ENCODE peak calls at places on chromosomes 12 and 14, in five cellular contexts. V, G, D, I and Y are unnamed samples. For H3K9me3 and H3K4me1, the result is how much of the 10 kb centered on the place peaks cover.

GRCh38 chr12:127987199-127987901 is 279.6 kb upstream of the TMEM132C start:
- DNase-seq in V (peak), G (no peak), I (no peak), D (no peak), Y (no peak)

GRCh38 chr12:52591521-52591920 is 9.7 kb downstream of the KRT72 start:
- DNase-seq in I (no peak), G (no peak), D (no peak), V (no peak), Y (no peak)

GRCh38 chr12:106247731-106248176 is at the start of gene CKAP4:
- DNase-seq in V (peak), G (peak), I (peak), D (peak), Y (peak)

GRCh38 chr14:98187302-98187701 is 1084.7 kb downstream of the BCL11B start:
- DNase-seq in G (no peak), V (no peak), I (no peak), D (peak), Y (no peak)

GRCh38 chr12:68560823-68561422 is 49.8 kb upstream of the RAP1B start:
- DNase-seq in G (peak), V (no peak), I (no peak), D (no peak), Y (no peak)

GRCh38 chr12:120397827-120398563 is 29.0 kb upstream of the MSI1 start:
- DNase-seq in G (no peak), I (no peak), D (no peak), V (no peak), Y (no peak)

GRCh38 chr14:68495101-68495637 is 297.7 kb downstream of the ZFP36L1 start:
- DNase-seq in D (no peak), G (no peak), I (no peak), V (no peak), Y (no peak)

GRCh38 chr12:38399711-38400205 is 83.2 kb downstream of the ALG10B start:
- DNase-seq in V (no peak), D (no peak), G (no peak), I (no peak), Y (no peak)

GRCh38 chr12:26445909-26446308 is 250.5 kb downstream of the SSPN start:
- DNase-seq in D (no peak), I (no peak), G (no peak), V (peak), Y (no peak)

GRCh38 chr14:65864549-65864948 is 452.0 kb downstream of the FUT8 start:
- DNase-seq in I (no peak), D (no peak), G (no peak), V (no peak), Y (no peak)

GRCh38 chr14:99808515-99808914 is 15.3 kb downstream of the EML1 start:
- DNase-seq in D (no peak), G (no peak), I (no peak), V (no peak), Y (no peak)

GRCh38 chr14:99806841-99807240 is 13.6 kb downstream of the EML1 start:
- DNase-seq in D (no peak), G (no peak), I (no peak), V (no peak), Y (no peak)

GRCh38 chr14:99809376-99809775 is 16.2 kb downstream of the EML1 start:
- DNase-seq in I (peak), G (peak), V (no peak), D (no peak), Y (no peak)

GRCh38 chr14:99807413-99808132 is 14.4 kb downstream of the EML1 start:
- DNase-seq in I (no peak), V (no peak), D (no peak), G (no peak), Y (no peak)

GRCh38 chr14:99808133-99808505 is 14.9 kb downstream of the EML1 start:
- DNase-seq in I (no peak), G (no peak), D (no peak), V (no peak), Y (no peak)
- H3K27ac ChIP-seq in I (no peak), G (no peak), D (no peak), V (no peak), Y (no peak)

GRCh38 chr14:58711382-58711781 is 73.6 kb downstream of the DACT1 start:
- DNase-seq in I (no peak), V (no peak), G (no peak), D (no peak), Y (no peak)

GRCh38 chr14:58716706-58717105 is 78.9 kb downstream of the DACT1 start:
- DNase-seq in V (no peak), D (peak), G (peak), I (no peak), Y (no peak)

GRCh38 chr14:58712357-58712756 is 74.6 kb downstream of the DACT1 start:
- DNase-seq in I (no peak), V (no peak), G (no peak), D (no peak), Y (no peak)

GRCh38 chr14:58717211-58717610 is 79.4 kb downstream of the DACT1 start:
- DNase-seq in V (no peak), D (no peak), G (peak), I (no peak), Y (no peak)

DNA sequence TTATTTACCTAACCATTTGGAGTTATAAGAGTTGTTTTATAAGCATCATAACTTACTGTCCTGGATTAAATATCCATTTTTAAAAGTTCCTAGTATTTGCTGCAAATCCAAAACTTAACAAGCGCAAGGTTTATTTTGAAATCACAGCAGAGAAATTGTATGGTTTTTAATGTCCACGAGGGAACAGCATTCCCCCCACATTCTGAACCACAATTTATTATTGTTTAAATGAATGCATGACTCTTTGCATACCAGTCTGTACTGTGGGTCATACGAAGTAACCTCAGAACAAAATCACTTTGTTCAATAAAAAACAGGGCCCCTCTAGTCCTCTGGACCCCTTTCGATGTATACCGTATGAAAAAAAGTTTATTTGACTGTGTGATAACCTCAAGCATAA is 75.9 kb downstream of the DACT1 start:
- DNase-seq in G (peak), V (no peak), I (no peak), D (no peak), Y (no peak)
- H3K9me3 ChIP-seq in G (under half), V (under half), I (under half), D (under half), Y (under half)

DNA sequence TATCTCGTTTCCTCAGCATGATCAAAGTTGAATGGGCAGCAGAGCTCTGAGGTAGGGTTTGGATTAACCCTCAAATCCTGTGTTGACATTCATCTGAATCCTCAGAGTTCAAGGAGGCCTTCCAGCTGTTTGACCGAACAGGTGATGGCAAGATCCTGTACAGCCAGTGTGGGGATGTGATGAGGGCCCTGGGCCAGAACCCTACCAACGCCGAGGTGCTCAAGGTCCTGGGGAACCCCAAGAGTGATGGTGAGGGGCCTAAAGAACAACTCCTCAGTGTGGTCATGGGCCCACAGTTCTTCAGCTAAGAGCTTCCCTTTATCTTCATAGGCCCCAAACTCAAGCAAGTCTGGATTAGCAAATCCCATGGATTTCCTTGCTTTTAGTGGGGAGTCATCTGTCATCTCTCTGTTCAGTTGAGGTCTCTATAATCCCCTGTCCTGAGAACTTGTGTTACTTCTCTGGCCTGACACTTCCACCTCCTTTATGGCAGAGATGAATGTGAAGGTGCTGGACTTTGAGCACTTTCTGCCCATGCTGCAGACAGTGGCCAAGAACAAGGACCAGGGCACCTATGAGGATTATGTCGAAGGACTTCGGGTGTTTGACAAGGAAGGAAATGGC is 1.4 kb downstream of the MYL6 start:
- DNase-seq in G (no peak), V (no peak), I (no peak), D (peak), Y (no peak)
- H3K4me1 ChIP-seq in G (under half), V (under half), I (under half), D (under half), Y (under half)

DNA sequence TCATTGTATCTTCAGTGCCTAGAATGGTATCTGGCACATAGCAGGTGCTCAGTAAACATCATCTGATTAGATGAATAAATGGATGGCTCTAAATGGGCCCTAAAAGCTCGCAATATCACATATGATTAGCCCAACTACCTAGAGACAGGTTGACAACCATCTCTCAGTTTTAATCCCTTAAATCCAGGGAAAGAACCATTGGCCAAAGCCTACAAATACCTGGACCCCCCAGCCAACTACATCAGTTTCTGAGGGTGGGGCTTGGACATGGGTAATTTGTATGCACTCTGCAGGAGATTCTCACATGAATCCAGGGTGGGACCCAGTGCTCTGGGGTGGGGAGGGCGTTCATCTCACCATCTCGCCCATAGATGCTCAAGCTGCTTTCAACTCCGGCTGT is 4.8 kb upstream of the DTX1 start:
- DNase-seq in I (no peak), D (no peak), G (no peak), V (no peak), Y (no peak)
- H3K27ac ChIP-seq in I (no peak), D (no peak), G (no peak), V (no peak), Y (no peak)

GRCh38 chr12:46506961-46507360 is 134.4 kb upstream of the SLC38A2 start:
- DNase-seq in G (no peak), D (no peak), V (no peak), I (no peak), Y (no peak)
- H3K9me3 ChIP-seq in G (under half), D (under half), V (under half), I (under half), Y (under half)

DNA sequence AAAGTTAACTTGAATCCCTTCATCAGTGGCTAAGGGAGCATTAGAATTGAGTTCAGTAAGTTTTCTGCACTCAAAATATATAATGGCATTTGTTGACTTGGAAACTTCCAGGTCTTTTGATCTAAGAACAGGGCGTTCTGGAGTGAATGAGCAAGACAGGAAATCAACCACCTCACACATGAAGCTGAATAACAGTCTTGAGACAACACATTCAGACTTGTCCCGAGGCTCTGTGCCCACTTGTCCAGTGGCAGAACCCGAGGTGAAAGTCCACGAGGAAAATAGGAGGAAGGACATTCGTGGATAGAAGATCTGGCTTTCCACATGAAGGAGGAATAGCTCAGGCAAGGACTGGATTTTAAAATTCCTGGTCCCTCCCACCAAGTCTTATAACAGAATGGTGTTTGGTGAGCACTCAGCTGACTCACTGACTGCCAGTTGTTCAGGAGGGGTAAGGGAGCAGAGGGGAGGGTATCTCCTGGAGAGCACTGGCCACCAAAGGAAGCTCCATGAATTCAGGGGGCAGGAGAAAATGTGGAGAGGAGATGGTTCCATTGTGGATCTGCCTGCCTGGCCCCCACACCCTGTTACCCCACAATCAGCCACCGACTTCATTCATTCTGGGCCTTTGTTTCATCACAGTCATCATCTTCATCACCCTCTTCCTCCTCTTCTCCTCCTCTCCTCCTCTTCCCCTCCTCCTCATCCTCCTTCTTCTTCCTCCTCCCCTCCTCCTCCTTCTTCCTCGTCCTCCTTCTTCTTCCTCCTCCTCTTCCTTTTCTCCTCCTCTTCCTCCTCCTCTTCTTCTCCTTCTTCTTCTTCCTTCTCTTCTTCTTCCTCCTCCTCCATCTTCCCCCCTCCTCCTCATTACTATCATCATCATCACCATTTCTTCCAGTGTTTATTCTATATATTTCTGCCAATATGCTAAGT is 620.1 kb downstream of the MED13L start:
- DNase-seq in V (no peak), D (no peak), G (no peak), I (no peak), Y (no peak)
- H3K4me1 ChIP-seq in V (under half), D (under half), G (under half), I (under half), Y (under half)

DNA sequence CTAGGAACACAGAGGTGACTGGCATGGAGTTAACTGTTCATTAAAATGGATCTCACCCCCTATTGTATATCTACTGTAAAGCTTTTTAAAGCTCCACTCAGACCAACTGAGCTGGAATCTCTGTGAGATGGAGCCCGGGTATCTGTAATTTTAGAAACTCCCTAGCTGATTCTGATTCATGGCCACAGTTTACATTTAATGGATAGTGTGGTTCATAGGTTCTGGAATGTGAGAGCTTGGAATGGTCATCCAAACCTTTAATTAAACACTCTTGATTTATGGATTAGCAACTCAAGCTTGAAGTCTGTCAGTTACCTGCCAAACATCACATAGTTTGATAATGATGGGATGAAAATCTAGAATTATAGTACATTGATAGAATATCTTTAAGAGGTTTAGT is 183.8 kb downstream of the SLC25A21 start:
- DNase-seq in I (no peak), G (peak), V (no peak), D (no peak), Y (no peak)
- H3K27ac ChIP-seq in I (no peak), G (no peak), V (no peak), D (no peak), Y (no peak)

GRCh38 chr14:105844810-105845724 is 318.7 kb downstream of the TMEM121 start:
- DNase-seq in G (no peak), I (no peak), V (no peak), D (no peak), Y (no peak)
- H3K9me3 ChIP-seq in G (under half), I (under half), V (under half), D (under half), Y (under half)

DNA sequence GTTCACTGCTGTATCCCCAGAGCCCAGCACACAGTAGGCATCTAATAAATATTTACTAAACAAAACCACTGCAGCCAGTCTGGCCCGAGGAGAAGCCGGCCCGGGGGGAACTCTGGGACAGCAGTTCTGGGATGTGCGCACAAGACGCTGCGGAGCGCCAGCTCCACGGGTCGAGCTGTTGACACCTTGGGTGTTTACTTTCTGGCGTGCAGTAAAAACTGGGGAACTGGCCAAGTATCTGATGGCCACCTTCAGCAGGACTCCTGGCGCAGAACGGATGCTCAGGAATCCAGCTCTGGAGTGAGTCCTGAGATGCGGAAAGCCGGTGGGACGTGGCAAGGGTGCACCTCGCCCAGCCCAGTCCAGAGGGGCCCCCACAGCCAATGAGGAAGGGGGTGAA is 65.6 kb downstream of the NCOR2 start:
- DNase-seq in D (no peak), G (no peak), I (no peak), V (no peak), Y (no peak)
- H3K4me1 ChIP-seq in D (under half), G (under half), I (under half), V (under half), Y (under half)

GRCh38 chr12:42791399-42791798 is 201.9 kb upstream of the PRICKLE1 start:
- DNase-seq in V (no peak), D (no peak), G (no peak), I (no peak), Y (no peak)

GRCh38 chr12:42789808-42790760 is 200.5 kb upstream of the PRICKLE1 start:
- DNase-seq in V (peak), D (no peak), G (peak), I (no peak), Y (no peak)

GRCh38 chr12:42792265-42792664 is 202.7 kb upstream of the PRICKLE1 start:
- DNase-seq in G (no peak), D (no peak), I (no peak), V (peak), Y (no peak)

GRCh38 chr12:42794811-42795210 is 205.3 kb upstream of the PRICKLE1 start:
- DNase-seq in G (no peak), I (no peak), D (no peak), V (no peak), Y (no peak)

GRCh38 chr12:42790761-42791151 is 201.2 kb upstream of the PRICKLE1 start:
- DNase-seq in G (peak), D (no peak), I (no peak), V (peak), Y (no peak)
- H3K27ac ChIP-seq in G (no peak), D (no peak), I (no peak), V (peak), Y (no peak)